ENCODE peak calls at places on chromosome 3, in eight cellular contexts. One of them, this sample, is unnamed.
A peak's percentile ranks its signal among the peaks of the same experiment; 100 is the strongest.

GRCh38 chr3:16305121-16305541 is 40.1 kb downstream of the OXNAD1 start:
- DNase-seq in OCI-LY7: no peak
- DNase-seq in LNCaP clone FGC: no peak
- DNase-seq in dorsolateral prefrontal cortex: no peak
- DNase-seq in HCT116: no peak
- DNase-seq in brain microvascular endothelial cell: no peak
- DNase-seq in CD4-positive, alpha-beta T cell: peak; percentile 37
- DNase-seq in mucosa of descending colon: no peak
- DNase-seq in this sample: no peak

GRCh38 chr3:132083583-132084372 is 49.0 kb upstream of the CPNE4 start:
- DNase-seq in OCI-LY7: no peak
- DNase-seq in LNCaP clone FGC: no peak
- DNase-seq in dorsolateral prefrontal cortex: no peak
- DNase-seq in HCT116: no peak
- DNase-seq in brain microvascular endothelial cell: peak; percentile 76
- DNase-seq in CD4-positive, alpha-beta T cell: no peak
- DNase-seq in mucosa of descending colon: no peak
- DNase-seq in this sample: no peak

GRCh38 chr3:3772920-3773319 is 26.3 kb upstream of the LRRN1 start:
- DNase-seq in OCI-LY7: no peak
- DNase-seq in LNCaP clone FGC: no peak
- DNase-seq in dorsolateral prefrontal cortex: peak; percentile 50
- DNase-seq in HCT116: no peak
- DNase-seq in brain microvascular endothelial cell: no peak
- DNase-seq in CD4-positive, alpha-beta T cell: no peak
- DNase-seq in mucosa of descending colon: no peak
- DNase-seq in this sample: no peak

GRCh38 chr3:43244694-43245093 is 41.6 kb upstream of the SNRK start:
- DNase-seq in OCI-LY7: no peak
- DNase-seq in LNCaP clone FGC: no peak
- DNase-seq in dorsolateral prefrontal cortex: no peak
- DNase-seq in HCT116: no peak
- DNase-seq in brain microvascular endothelial cell: no peak
- DNase-seq in CD4-positive, alpha-beta T cell: no peak
- DNase-seq in mucosa of descending colon: no peak
- DNase-seq in this sample: no peak

GRCh38 chr3:123499316-123499715 is 50.4 kb upstream of the ADCY5 start:
- DNase-seq in OCI-LY7: no peak
- DNase-seq in LNCaP clone FGC: no peak
- DNase-seq in dorsolateral prefrontal cortex: no peak
- DNase-seq in HCT116: no peak
- DNase-seq in brain microvascular endothelial cell: peak; percentile 21
- DNase-seq in CD4-positive, alpha-beta T cell: no peak
- DNase-seq in mucosa of descending colon: no peak
- DNase-seq in this sample: no peak

GRCh38 chr3:153400641-153401040 is 238.6 kb downstream of the RAP2B start:
- DNase-seq in OCI-LY7: no peak
- DNase-seq in LNCaP clone FGC: no peak
- DNase-seq in dorsolateral prefrontal cortex: no peak
- DNase-seq in HCT116: no peak
- DNase-seq in brain microvascular endothelial cell: no peak
- DNase-seq in CD4-positive, alpha-beta T cell: no peak
- DNase-seq in mucosa of descending colon: no peak
- DNase-seq in this sample: no peak

GRCh38 chr3:52112056-52112455 is 42.2 kb downstream of the POC1A start:
- DNase-seq in OCI-LY7: no peak
- DNase-seq in LNCaP clone FGC: no peak
- DNase-seq in dorsolateral prefrontal cortex: no peak
- DNase-seq in HCT116: no peak
- DNase-seq in brain microvascular endothelial cell: no peak
- DNase-seq in CD4-positive, alpha-beta T cell: no peak
- DNase-seq in mucosa of descending colon: peak; percentile 1
- DNase-seq in this sample: no peak

GRCh38 chr3:101725890-101726275 is 1.5 kb downstream of the CEP97 start:
- DNase-seq in OCI-LY7: no peak
- DNase-seq in LNCaP clone FGC: no peak
- DNase-seq in dorsolateral prefrontal cortex: no peak
- DNase-seq in HCT116: no peak
- DNase-seq in brain microvascular endothelial cell: no peak
- DNase-seq in CD4-positive, alpha-beta T cell: no peak
- DNase-seq in mucosa of descending colon: no peak
- DNase-seq in this sample: no peak

GRCh38 chr3:194928183-194928736 is 242.6 kb downstream of the FAM43A start:
- DNase-seq in OCI-LY7: no peak
- DNase-seq in LNCaP clone FGC: no peak
- DNase-seq in dorsolateral prefrontal cortex: no peak
- DNase-seq in HCT116: no peak
- DNase-seq in brain microvascular endothelial cell: peak; percentile 36
- DNase-seq in CD4-positive, alpha-beta T cell: no peak
- DNase-seq in mucosa of descending colon: no peak
- DNase-seq in this sample: no peak

GRCh38 chr3:40382617-40382979 is 4.4 kb upstream of the ENTPD3 start:
- DNase-seq in OCI-LY7: no peak
- DNase-seq in LNCaP clone FGC: no peak
- DNase-seq in dorsolateral prefrontal cortex: no peak
- DNase-seq in HCT116: no peak
- DNase-seq in brain microvascular endothelial cell: no peak
- DNase-seq in CD4-positive, alpha-beta T cell: no peak
- DNase-seq in mucosa of descending colon: no peak
- DNase-seq in this sample: no peak

GRCh38 chr3:141454906-141455602 is 31.8 kb upstream of the RASA2 start:
- DNase-seq in OCI-LY7: peak; percentile 83
- DNase-seq in LNCaP clone FGC: peak; percentile 75
- DNase-seq in dorsolateral prefrontal cortex: no peak
- DNase-seq in HCT116: peak; percentile 70
- DNase-seq in brain microvascular endothelial cell: peak; percentile 80
- DNase-seq in CD4-positive, alpha-beta T cell: no peak
- DNase-seq in mucosa of descending colon: no peak
- DNase-seq in this sample: peak; percentile 78

GRCh38 chr3:140546649-140547048 is 131.2 kb upstream of the TRIM42 start:
- DNase-seq in OCI-LY7: no peak
- DNase-seq in LNCaP clone FGC: no peak
- DNase-seq in dorsolateral prefrontal cortex: no peak
- DNase-seq in HCT116: no peak
- DNase-seq in brain microvascular endothelial cell: no peak
- DNase-seq in CD4-positive, alpha-beta T cell: no peak
- DNase-seq in mucosa of descending colon: no peak
- DNase-seq in this sample: no peak

GRCh38 chr3:53885239-53885638 is 3.3 kb upstream of the ACTR8 start:
- DNase-seq in OCI-LY7: no peak
- DNase-seq in LNCaP clone FGC: no peak
- DNase-seq in dorsolateral prefrontal cortex: no peak
- DNase-seq in HCT116: no peak
- DNase-seq in brain microvascular endothelial cell: peak; percentile 27
- DNase-seq in CD4-positive, alpha-beta T cell: no peak
- DNase-seq in mucosa of descending colon: no peak
- DNase-seq in this sample: no peak

GRCh38 chr3:53884623-53885022 is 2.7 kb upstream of the ACTR8 start:
- DNase-seq in OCI-LY7: no peak
- DNase-seq in LNCaP clone FGC: no peak
- DNase-seq in dorsolateral prefrontal cortex: no peak
- DNase-seq in HCT116: no peak
- DNase-seq in brain microvascular endothelial cell: no peak
- DNase-seq in CD4-positive, alpha-beta T cell: no peak
- DNase-seq in mucosa of descending colon: no peak
- DNase-seq in this sample: no peak

GRCh38 chr3:53880396-53881345 is 1.3 kb downstream of the ACTR8 start:
- DNase-seq in OCI-LY7: no peak
- DNase-seq in LNCaP clone FGC: no peak
- DNase-seq in dorsolateral prefrontal cortex: no peak
- DNase-seq in HCT116: no peak
- DNase-seq in brain microvascular endothelial cell: peak; percentile 33
- DNase-seq in CD4-positive, alpha-beta T cell: no peak
- DNase-seq in mucosa of descending colon: no peak
- DNase-seq in this sample: no peak

GRCh38 chr3:53883008-53883407 is 1.1 kb upstream of the ACTR8 start:
- DNase-seq in OCI-LY7: no peak
- DNase-seq in LNCaP clone FGC: no peak
- DNase-seq in dorsolateral prefrontal cortex: no peak
- DNase-seq in HCT116: no peak
- DNase-seq in brain microvascular endothelial cell: no peak
- DNase-seq in CD4-positive, alpha-beta T cell: no peak
- DNase-seq in mucosa of descending colon: no peak
- DNase-seq in this sample: no peak

DNA sequence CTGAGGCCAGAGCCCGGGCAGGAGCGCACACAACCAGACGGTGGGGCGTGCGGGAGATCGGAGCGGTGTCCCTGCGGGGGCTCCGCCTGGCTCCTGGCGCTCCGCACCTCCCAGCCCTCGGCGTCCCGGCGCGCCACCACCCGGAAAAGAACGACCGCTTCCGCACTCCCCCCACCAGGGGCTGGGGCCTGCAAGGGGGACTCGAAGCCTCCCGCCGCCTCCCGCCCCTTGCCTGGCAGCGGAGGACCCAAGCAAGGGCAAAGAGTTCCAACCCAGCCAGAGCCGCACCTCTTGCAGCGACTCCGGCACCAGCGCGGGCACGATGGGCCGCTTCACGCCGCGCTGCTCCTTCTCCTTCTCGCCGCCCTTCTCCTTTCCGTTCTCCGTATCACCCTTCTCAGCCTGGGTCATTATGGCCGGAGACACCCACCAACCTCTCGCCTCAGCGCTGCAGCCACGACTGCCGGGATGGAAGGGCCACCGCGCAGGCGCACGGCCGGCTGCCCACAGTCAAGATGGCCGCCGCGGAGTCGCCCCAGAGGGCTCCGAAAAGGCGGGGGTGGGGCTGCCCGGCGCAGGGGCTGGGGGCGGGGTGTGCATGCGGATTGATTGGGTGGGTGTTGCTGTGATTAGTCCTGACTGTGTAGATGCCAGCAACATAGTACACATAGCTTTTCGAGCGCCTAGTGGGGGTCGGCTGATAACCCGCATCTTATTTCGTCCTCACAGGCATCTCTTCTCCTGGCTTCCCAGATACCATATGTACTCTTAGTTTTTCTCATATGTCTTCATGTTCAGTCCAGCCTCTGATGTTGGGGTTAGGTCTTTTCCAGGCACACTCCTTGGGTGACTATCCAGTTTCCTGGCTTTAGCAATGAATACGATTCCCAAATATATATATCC is at the start of gene ACTR8:
- DNase-seq in OCI-LY7: peak; percentile 89
- DNase-seq in LNCaP clone FGC: no peak
- DNase-seq in dorsolateral prefrontal cortex: peak; percentile 94
- DNase-seq in HCT116: peak; percentile 58
- DNase-seq in brain microvascular endothelial cell: peak; percentile 79
- DNase-seq in CD4-positive, alpha-beta T cell: peak; percentile 76
- DNase-seq in mucosa of descending colon: peak; percentile 92
- DNase-seq in this sample: peak; percentile 94
- TF ChIP-seq CTCF in OCI-LY7: no peak
- TF ChIP-seq CTCF in LNCaP clone FGC: no peak
- TF ChIP-seq CTCF in dorsolateral prefrontal cortex: no peak
- TF ChIP-seq CTCF in HCT116: no peak
- TF ChIP-seq CTCF in brain microvascular endothelial cell: peak; percentile 16
- TF ChIP-seq CTCF in CD4-positive, alpha-beta T cell: no peak
- TF ChIP-seq CTCF in mucosa of descending colon: no peak
- TF ChIP-seq CTCF in this sample: no peak

DNA sequence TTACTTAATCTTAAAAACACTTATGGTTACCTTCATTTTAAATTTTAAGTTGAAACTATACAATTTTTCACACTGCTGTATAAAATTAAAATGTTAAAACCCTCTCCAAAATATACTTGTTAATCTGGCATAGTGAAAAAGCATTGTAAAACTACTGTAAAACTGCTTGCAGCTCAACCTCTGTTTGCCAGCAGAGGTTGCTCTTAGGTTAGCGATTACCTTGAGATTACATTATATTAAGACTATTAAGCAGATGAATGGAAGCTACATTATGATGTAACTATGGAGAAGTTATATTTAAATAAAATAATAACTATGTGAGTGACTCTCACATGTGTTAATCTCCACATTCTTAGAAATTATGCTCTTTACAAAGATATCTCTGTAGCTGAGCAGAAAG is 143.6 kb upstream of the SLITRK3 start:
- DNase-seq in OCI-LY7: no peak
- DNase-seq in LNCaP clone FGC: peak; percentile 69
- DNase-seq in dorsolateral prefrontal cortex: no peak
- DNase-seq in HCT116: peak; percentile 21
- DNase-seq in brain microvascular endothelial cell: peak; percentile 23
- DNase-seq in CD4-positive, alpha-beta T cell: no peak
- DNase-seq in mucosa of descending colon: no peak
- DNase-seq in this sample: no peak
- TF ChIP-seq CTCF in OCI-LY7: no peak
- TF ChIP-seq CTCF in LNCaP clone FGC: peak; percentile 78
- TF ChIP-seq CTCF in dorsolateral prefrontal cortex: no peak
- TF ChIP-seq CTCF in HCT116: peak; percentile 61
- TF ChIP-seq CTCF in brain microvascular endothelial cell: peak; percentile 64
- TF ChIP-seq CTCF in CD4-positive, alpha-beta T cell: no peak
- TF ChIP-seq CTCF in mucosa of descending colon: no peak
- TF ChIP-seq CTCF in this sample: no peak

DNA sequence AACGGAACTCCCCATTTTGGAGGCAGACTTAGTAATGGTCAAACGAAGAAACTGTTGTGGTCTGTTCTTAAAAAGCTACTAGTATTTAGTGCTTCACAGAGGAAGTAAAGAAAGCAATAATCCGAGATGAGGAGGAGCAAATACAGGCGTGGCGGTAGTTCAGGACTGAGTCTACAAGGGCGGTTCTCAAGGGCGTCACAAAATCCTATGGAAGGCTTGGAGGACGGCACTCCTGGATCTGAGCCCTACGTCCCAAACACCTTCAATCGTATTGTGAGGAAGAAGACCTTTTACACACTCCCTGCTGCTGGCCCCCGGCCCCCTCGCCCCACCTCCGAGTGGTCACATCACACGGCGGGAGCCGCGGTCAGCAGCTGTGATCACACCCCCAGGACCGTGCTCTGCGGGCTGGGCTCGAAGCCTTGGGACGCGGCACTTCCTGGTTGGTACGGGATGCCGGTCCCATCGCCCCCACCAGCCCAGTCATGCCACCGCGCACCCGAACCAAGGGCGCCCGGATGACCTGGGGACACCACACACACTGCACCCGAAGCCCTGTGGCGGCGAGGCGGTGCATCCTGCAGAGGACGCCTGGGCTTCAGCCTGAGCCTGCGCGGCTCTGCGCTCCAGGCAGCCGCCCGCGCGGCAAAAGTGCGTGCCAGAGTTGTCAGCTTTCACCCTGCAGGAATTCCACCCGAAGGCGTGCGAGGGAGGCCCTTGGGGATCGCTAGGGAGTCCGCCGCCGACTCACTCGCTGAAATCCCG is 588 bp downstream of the PLD1 start:
- DNase-seq in OCI-LY7: no peak
- DNase-seq in LNCaP clone FGC: no peak
- DNase-seq in dorsolateral prefrontal cortex: peak; percentile 81
- DNase-seq in HCT116: no peak
- DNase-seq in brain microvascular endothelial cell: peak; percentile 89
- DNase-seq in CD4-positive, alpha-beta T cell: peak; percentile 15
- DNase-seq in mucosa of descending colon: peak; percentile 85
- DNase-seq in this sample: peak; percentile 64
- TF ChIP-seq CTCF in OCI-LY7: no peak
- TF ChIP-seq CTCF in LNCaP clone FGC: peak; percentile 9
- TF ChIP-seq CTCF in dorsolateral prefrontal cortex: no peak
- TF ChIP-seq CTCF in HCT116: no peak
- TF ChIP-seq CTCF in brain microvascular endothelial cell: no peak
- TF ChIP-seq CTCF in CD4-positive, alpha-beta T cell: no peak
- TF ChIP-seq CTCF in mucosa of descending colon: no peak
- TF ChIP-seq CTCF in this sample: no peak

DNA sequence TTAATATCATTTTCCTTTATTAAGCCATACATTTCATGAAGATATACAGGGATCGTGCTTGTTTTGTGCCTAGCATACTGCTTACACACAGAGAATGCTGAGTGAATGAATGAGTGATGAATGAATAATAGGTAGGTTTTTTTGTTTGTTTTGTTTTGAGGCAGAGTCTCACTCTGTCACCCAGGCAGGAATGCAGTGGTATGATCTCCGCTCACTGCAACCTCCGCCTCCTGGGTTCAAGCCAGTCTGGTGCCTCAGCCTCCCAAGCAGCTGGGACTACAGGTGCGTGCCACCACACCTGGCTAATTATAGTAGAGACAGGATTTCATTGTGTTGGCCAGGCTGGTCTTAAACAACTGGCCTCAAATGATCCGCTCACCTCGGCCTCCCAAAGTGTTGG is 400.0 kb downstream of the ROBO1 start:
- DNase-seq in OCI-LY7: no peak
- DNase-seq in LNCaP clone FGC: no peak
- DNase-seq in dorsolateral prefrontal cortex: no peak
- DNase-seq in HCT116: no peak
- DNase-seq in brain microvascular endothelial cell: no peak
- DNase-seq in CD4-positive, alpha-beta T cell: no peak
- DNase-seq in mucosa of descending colon: no peak
- DNase-seq in this sample: no peak
- TF ChIP-seq CTCF in OCI-LY7: no peak
- TF ChIP-seq CTCF in LNCaP clone FGC: no peak
- TF ChIP-seq CTCF in dorsolateral prefrontal cortex: no peak
- TF ChIP-seq CTCF in HCT116: no peak
- TF ChIP-seq CTCF in brain microvascular endothelial cell: no peak
- TF ChIP-seq CTCF in CD4-positive, alpha-beta T cell: no peak
- TF ChIP-seq CTCF in mucosa of descending colon: no peak
- TF ChIP-seq CTCF in this sample: no peak

This sample was measured in GM20000.